ENCODE peak calls at places on chromosome 15, in five cellular contexts. One of them, this sample, is unnamed. For H3K4me1, the result is how much of the 10 kb centered on the place peaks cover.

GRCh38 chr15:71974211-71974610 is 143.7 kb downstream of the MYO9A start:
- DNase-seq in HepG2: no peak
- DNase-seq in SK-N-SH: no peak
- DNase-seq in K562: no peak
- DNase-seq in GM12878: no peak
- DNase-seq in this sample: no peak

GRCh38 chr15:93040288-93041158 is 48.5 kb downstream of the RGMA start:
- DNase-seq in HepG2: no peak
- DNase-seq in SK-N-SH: peak
- DNase-seq in K562: no peak
- DNase-seq in GM12878: no peak
- DNase-seq in this sample: no peak

GRCh38 chr15:90987561-90988141 is 6.7 kb downstream of the PRC1 start:
- DNase-seq in HepG2: no peak
- DNase-seq in SK-N-SH: no peak
- DNase-seq in K562: no peak
- DNase-seq in GM12878: no peak
- DNase-seq in this sample: no peak

GRCh38 chr15:68930268-68931022 is at the start of gene SPESP1:
- DNase-seq in HepG2: no peak
- DNase-seq in SK-N-SH: peak
- DNase-seq in K562: no peak
- DNase-seq in GM12878: no peak
- DNase-seq in this sample: no peak

GRCh38 chr15:69919816-69920215 is 177.9 kb downstream of the TLE3 start:
- DNase-seq in HepG2: no peak
- DNase-seq in SK-N-SH: no peak
- DNase-seq in K562: no peak
- DNase-seq in GM12878: no peak
- DNase-seq in this sample: no peak

GRCh38 chr15:56286213-56286612 is 42.5 kb upstream of the RFX7 start:
- DNase-seq in HepG2: no peak
- DNase-seq in SK-N-SH: no peak
- DNase-seq in K562: peak
- DNase-seq in GM12878: no peak
- DNase-seq in this sample: peak

GRCh38 chr15:34986326-34987181 is 1.5 kb downstream of the ZNF770 start:
- DNase-seq in HepG2: no peak
- DNase-seq in SK-N-SH: no peak
- DNase-seq in K562: peak
- DNase-seq in GM12878: no peak
- DNase-seq in this sample: no peak

GRCh38 chr15:51776952-51777574 is 25.7 kb downstream of the TMOD2 start:
- DNase-seq in HepG2: peak
- DNase-seq in SK-N-SH: peak
- DNase-seq in K562: peak
- DNase-seq in GM12878: peak
- DNase-seq in this sample: peak

GRCh38 chr15:81163961-81164800 is 30.1 kb downstream of the CFAP161 start:
- DNase-seq in HepG2: no peak
- DNase-seq in SK-N-SH: no peak
- DNase-seq in K562: peak
- DNase-seq in GM12878: no peak
- DNase-seq in this sample: no peak

GRCh38 chr15:100812802-100813201 is 66.8 kb upstream of the ALDH1A3 start:
- DNase-seq in HepG2: no peak
- DNase-seq in SK-N-SH: no peak
- DNase-seq in K562: no peak
- DNase-seq in GM12878: no peak
- DNase-seq in this sample: no peak

GRCh38 chr15:63555520-63555919 is 41.7 kb upstream of the FBXL22 start:
- DNase-seq in HepG2: no peak
- DNase-seq in SK-N-SH: no peak
- DNase-seq in K562: no peak
- DNase-seq in GM12878: no peak
- DNase-seq in this sample: no peak

GRCh38 chr15:92882697-92883642 is 17.2 kb upstream of the CHD2 start:
- DNase-seq in HepG2: no peak
- DNase-seq in SK-N-SH: peak
- DNase-seq in K562: no peak
- DNase-seq in GM12878: no peak
- DNase-seq in this sample: no peak

GRCh38 chr15:65460948-65461347 is 38.2 kb upstream of the IGDCC4 start:
- DNase-seq in HepG2: no peak
- DNase-seq in SK-N-SH: no peak
- DNase-seq in K562: no peak
- DNase-seq in GM12878: no peak
- DNase-seq in this sample: no peak

GRCh38 chr15:33145447-33145846 is 49.1 kb downstream of the FMN1 start:
- DNase-seq in HepG2: no peak
- DNase-seq in SK-N-SH: no peak
- DNase-seq in K562: no peak
- DNase-seq in GM12878: no peak
- DNase-seq in this sample: no peak

GRCh38 chr15:53160092-53160704 is 370.1 kb upstream of the ONECUT1 start:
- DNase-seq in HepG2: peak
- DNase-seq in SK-N-SH: no peak
- DNase-seq in K562: no peak
- DNase-seq in GM12878: no peak
- DNase-seq in this sample: no peak

GRCh38 chr15:100668321-100668690 is 65.9 kb downstream of the ASB7 start:
- DNase-seq in HepG2: no peak
- DNase-seq in SK-N-SH: peak
- DNase-seq in K562: no peak
- DNase-seq in GM12878: no peak
- DNase-seq in this sample: no peak

GRCh38 chr15:60523056-60523455 is 44.1 kb upstream of the ICE2 start:
- DNase-seq in HepG2: no peak
- DNase-seq in SK-N-SH: no peak
- DNase-seq in K562: no peak
- DNase-seq in GM12878: no peak
- DNase-seq in this sample: no peak

GRCh38 chr15:39624806-39625205 is 43.9 kb downstream of the THBS1 start:
- DNase-seq in HepG2: peak
- DNase-seq in SK-N-SH: no peak
- DNase-seq in K562: no peak
- DNase-seq in GM12878: peak
- DNase-seq in this sample: no peak

GRCh38 chr15:64430000-64430735 is 30.2 kb upstream of the ZNF609 start:
- DNase-seq in HepG2: no peak
- DNase-seq in SK-N-SH: no peak
- DNase-seq in K562: peak
- DNase-seq in GM12878: peak
- DNase-seq in this sample: no peak

GRCh38 chr15:60373745-60374144 is 24.0 kb downstream of the ANXA2 start:
- DNase-seq in HepG2: no peak
- DNase-seq in SK-N-SH: no peak
- DNase-seq in K562: no peak
- DNase-seq in GM12878: no peak
- DNase-seq in this sample: no peak

GRCh38 chr15:59703979-59704796 is 15.1 kb upstream of the BNIP2 start:
- DNase-seq in HepG2: no peak
- DNase-seq in SK-N-SH: no peak
- DNase-seq in K562: no peak
- DNase-seq in GM12878: no peak
- DNase-seq in this sample: no peak

GRCh38 chr15:87597346-87598052 is 659.0 kb downstream of the NTRK3 start:
- DNase-seq in HepG2: no peak
- DNase-seq in SK-N-SH: no peak
- DNase-seq in K562: no peak
- DNase-seq in GM12878: no peak
- DNase-seq in this sample: no peak

GRCh38 chr15:68258684-68259083 is 18.9 kb upstream of the FEM1B start:
- DNase-seq in HepG2: no peak
- DNase-seq in SK-N-SH: no peak
- DNase-seq in K562: no peak
- DNase-seq in GM12878: no peak
- DNase-seq in this sample: no peak

GRCh38 chr15:78067328-78068241 is 9.9 kb downstream of the TBC1D2B start:
- DNase-seq in HepG2: no peak
- DNase-seq in SK-N-SH: peak
- DNase-seq in K562: no peak
- DNase-seq in GM12878: no peak
- DNase-seq in this sample: no peak
- H3K4me1 ChIP-seq in HepG2: half or more
- H3K4me1 ChIP-seq in SK-N-SH: half or more
- H3K4me1 ChIP-seq in K562: under half
- H3K4me1 ChIP-seq in GM12878: half or more
- H3K4me1 ChIP-seq in this sample: under half

DNA sequence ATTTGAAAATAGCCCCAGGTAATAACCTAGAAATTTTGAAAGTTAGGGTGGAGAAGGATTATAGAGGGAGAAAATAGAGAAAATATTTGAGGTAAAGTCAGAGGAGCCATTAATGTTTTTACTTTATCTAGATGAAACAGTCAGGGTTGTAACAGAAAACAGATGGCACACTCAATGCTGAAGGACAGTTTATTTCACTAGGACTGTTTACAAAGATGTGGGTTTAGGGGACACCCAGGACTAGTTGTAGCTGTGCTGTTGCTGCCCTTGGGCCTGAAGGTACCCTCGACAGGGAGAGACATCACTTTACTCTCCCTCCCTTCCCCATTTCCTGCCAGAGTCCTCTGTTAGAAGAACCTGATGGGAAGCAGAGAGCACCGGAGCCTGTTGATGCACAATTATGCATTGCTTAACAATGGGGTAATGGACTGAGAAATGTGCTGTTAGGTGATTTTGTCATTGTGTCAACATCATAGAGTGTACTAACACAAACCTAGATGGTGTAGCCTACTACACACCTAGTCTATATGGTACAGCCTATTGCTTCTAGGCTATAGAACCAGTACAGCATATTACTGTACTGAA is 103.8 kb downstream of the GALK2 start:
- DNase-seq in HepG2: no peak
- DNase-seq in SK-N-SH: peak
- DNase-seq in K562: no peak
- DNase-seq in GM12878: no peak
- DNase-seq in this sample: no peak
- TF ChIP-seq ZBTB33 in HepG2: no peak
- TF ChIP-seq ZBTB33 in SK-N-SH: no peak
- TF ChIP-seq ZBTB33 in K562: no peak
- TF ChIP-seq ZBTB33 in GM12878: no peak
- TF ChIP-seq ZBTB33 in this sample: no peak

GRCh38 chr15:74413350-74414080 is 20.2 kb downstream of the SEMA7A start:
- DNase-seq in HepG2: no peak
- DNase-seq in SK-N-SH: no peak
- DNase-seq in K562: no peak
- DNase-seq in GM12878: no peak
- DNase-seq in this sample: no peak

GRCh38 chr15:74414081-74414580 is 19.6 kb downstream of the SEMA7A start:
- DNase-seq in HepG2: no peak
- DNase-seq in SK-N-SH: no peak
- DNase-seq in K562: no peak
- DNase-seq in GM12878: no peak
- DNase-seq in this sample: no peak

GRCh38 chr15:74415966-74416916 is 17.5 kb downstream of the SEMA7A start:
- DNase-seq in HepG2: no peak
- DNase-seq in SK-N-SH: no peak
- DNase-seq in K562: no peak
- DNase-seq in GM12878: no peak
- DNase-seq in this sample: no peak

GRCh38 chr15:74417230-74417629 is 16.5 kb downstream of the SEMA7A start:
- DNase-seq in HepG2: no peak
- DNase-seq in SK-N-SH: no peak
- DNase-seq in K562: no peak
- DNase-seq in GM12878: no peak
- DNase-seq in this sample: no peak

DNA sequence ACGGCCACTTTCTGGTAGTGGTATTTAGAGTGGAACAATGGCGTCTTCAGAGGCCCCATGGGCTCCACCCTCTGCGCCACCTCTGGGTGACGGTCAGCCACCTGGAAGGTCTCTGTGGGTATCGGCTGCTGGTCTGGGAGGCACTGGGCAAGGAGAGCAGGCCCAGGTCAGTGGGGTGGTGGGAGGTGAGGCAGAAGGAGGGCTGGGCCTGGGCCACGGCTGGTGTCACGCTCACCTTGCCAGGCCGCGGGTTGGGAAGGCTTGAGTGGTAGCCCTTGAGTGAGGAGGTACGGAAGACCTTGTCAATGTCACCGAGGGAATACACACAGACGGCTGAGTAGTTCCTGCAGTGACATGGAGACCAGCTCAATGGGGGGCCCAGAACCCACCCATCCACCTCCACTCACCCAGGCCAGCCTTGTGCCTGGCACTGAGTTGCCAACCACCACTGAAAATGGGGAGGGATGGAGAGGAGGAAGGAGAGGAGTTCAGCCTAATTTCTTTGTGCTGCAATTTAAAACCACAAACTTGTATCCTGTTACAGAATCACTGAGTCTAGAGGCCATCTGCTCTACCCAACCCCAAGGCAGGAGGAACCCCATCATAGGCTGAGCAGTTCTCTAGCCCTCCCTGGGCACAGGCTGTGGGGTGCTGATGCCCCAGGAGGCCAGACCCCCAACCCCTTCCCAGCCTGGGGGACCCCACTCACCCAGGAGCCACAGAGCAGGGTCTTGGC is 19.0 kb downstream of the SEMA7A start:
- DNase-seq in HepG2: no peak
- DNase-seq in SK-N-SH: no peak
- DNase-seq in K562: no peak
- DNase-seq in GM12878: no peak
- DNase-seq in this sample: no peak
- H3K4me1 ChIP-seq in HepG2: under half
- H3K4me1 ChIP-seq in SK-N-SH: under half
- H3K4me1 ChIP-seq in K562: under half
- H3K4me1 ChIP-seq in GM12878: under half
- H3K4me1 ChIP-seq in this sample: under half

GRCh38 chr15:31396881-31397560 is 70.4 kb downstream of the KLF13 start:
- DNase-seq in HepG2: peak
- DNase-seq in SK-N-SH: peak
- DNase-seq in K562: peak
- DNase-seq in GM12878: no peak
- DNase-seq in this sample: peak
- TF ChIP-seq ZBTB33 in HepG2: no peak
- TF ChIP-seq ZBTB33 in SK-N-SH: no peak
- TF ChIP-seq ZBTB33 in K562: no peak
- TF ChIP-seq ZBTB33 in GM12878: no peak
- TF ChIP-seq ZBTB33 in this sample: no peak

DNA sequence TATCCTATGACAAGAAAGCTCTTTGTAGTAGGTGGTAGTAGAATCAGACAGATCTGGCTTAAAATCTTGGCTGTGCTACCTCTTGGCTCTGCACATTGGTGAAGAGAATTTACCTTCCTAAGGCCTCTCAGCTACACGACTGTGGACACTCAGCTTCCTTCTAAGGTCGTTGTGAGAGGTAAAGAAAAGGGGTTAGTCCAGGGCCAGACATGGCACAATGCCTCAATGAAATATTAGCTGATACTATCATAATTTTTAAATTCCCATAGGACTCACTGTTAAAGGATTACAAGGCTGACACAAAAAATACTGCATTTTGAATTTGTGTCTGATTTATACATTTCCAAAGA is 80.4 kb downstream of the IGF1R start:
- DNase-seq in HepG2: no peak
- DNase-seq in SK-N-SH: no peak
- DNase-seq in K562: no peak
- DNase-seq in GM12878: no peak
- DNase-seq in this sample: no peak
- H3K4me1 ChIP-seq in HepG2: half or more
- H3K4me1 ChIP-seq in SK-N-SH: half or more
- H3K4me1 ChIP-seq in K562: under half
- H3K4me1 ChIP-seq in GM12878: under half
- H3K4me1 ChIP-seq in this sample: under half

This sample was measured in HCT116.